ENCODE peak calls at places on chromosomes 12 and 14, in six cellular contexts. R is pancreas; W is keratinocyte; F is aorta; N is cardiac muscle cell; D is CD8-positive, alpha-beta T cell. C is an unnamed sample.

GRCh38 chr12:27123642-27124041 is 41.3 kb upstream of the C12orf71 start:
- DNase-seq in D (no peak), F (no peak), W (no peak), N (peak; percentile 38), R (no peak), C (peak; percentile 49)

GRCh38 chr14:54278087-54278486 is 118.7 kb upstream of the CDKN3 start:
- DNase-seq in R (no peak), D (no peak), F (no peak), W (no peak), N (peak; percentile 12), C (peak; percentile 47)

GRCh38 chr14:56002316-56002715 is 115.9 kb upstream of the PELI2 start:
- DNase-seq in F (no peak), R (no peak), D (no peak), W (no peak), N (no peak), C (no peak)

GRCh38 chr14:96039633-96040311 is 610 bp downstream of the C14orf132 start:
- DNase-seq in N (peak; percentile 40), D (peak; percentile 15), R (no peak), F (peak; percentile 54), W (no peak), C (no peak)

GRCh38 chr14:35331605-35332516 is 39.7 kb downstream of the PSMA6 start:
- DNase-seq in W (peak; percentile 50), F (no peak), R (peak; percentile 71), N (peak; percentile 32), D (no peak), C (peak; percentile 48)

GRCh38 chr14:55249423-55249822 is 21.8 kb upstream of the FBXO34 start:
- DNase-seq in N (peak; percentile 48), F (no peak), R (no peak), D (no peak), W (no peak), C (peak; percentile 29)

GRCh38 chr12:132179431-132180362 is 35.4 kb downstream of the NOC4L start:
- DNase-seq in R (no peak), W (no peak), F (no peak), D (no peak), N (no peak), C (no peak)

GRCh38 chr14:91755560-91755959 is 23.7 kb upstream of the CATSPERB start:
- DNase-seq in R (no peak), N (peak; percentile 59), D (no peak), F (no peak), W (peak; percentile 32), C (no peak)

GRCh38 chr14:71629765-71630502 is 302.3 kb upstream of the RGS6 start:
- DNase-seq in F (no peak), W (no peak), R (no peak), N (peak; percentile 22), D (no peak), C (no peak)

GRCh38 chr14:68137704-68138619 is 318.4 kb downstream of the RAD51B start:
- DNase-seq in R (peak; percentile 30), D (no peak), W (peak; percentile 97), F (peak; percentile 64), N (peak; percentile 89), C (peak; percentile 99)

GRCh38 chr14:37673439-37673838 is 78.0 kb downstream of the TTC6 start:
- DNase-seq in F (no peak), N (no peak), D (no peak), W (no peak), R (no peak), C (peak; percentile 88)

GRCh38 chr14:70754989-70755388 is 54.3 kb downstream of the MAP3K9 start:
- DNase-seq in W (peak; percentile 99), N (peak; percentile 2), R (peak; percentile 67), F (no peak), D (no peak), C (no peak)

GRCh38 chr12:19657401-19657800 is 218.1 kb downstream of the AEBP2 start:
- DNase-seq in W (no peak), D (no peak), N (no peak), R (no peak), F (no peak), C (no peak)

GRCh38 chr12:102879144-102879763 is 37.8 kb downstream of the PAH start:
- DNase-seq in R (no peak), N (peak; percentile 25), W (peak; percentile 44), D (no peak), F (peak; percentile 55), C (peak; percentile 54)

GRCh38 chr14:49634547-49635334 is at the start of gene DNAAF2:
- DNase-seq in D (peak; percentile 67), R (peak; percentile 77), F (peak; percentile 71), W (no peak), N (peak; percentile 80), C (peak; percentile 72)

GRCh38 chr14:69700609-69701008 is 66.3 kb upstream of the SRSF5 start:
- DNase-seq in F (no peak), R (no peak), D (no peak), W (no peak), N (no peak), C (no peak)

GRCh38 chr12:119412811-119413794 is 78.6 kb downstream of the CCDC60 start:
- DNase-seq in W (peak; percentile 19), D (no peak), R (peak; percentile 20), N (peak; percentile 79), F (peak; percentile 62), C (peak; percentile 39)

GRCh38 chr12:22738945-22739344 is 114.0 kb downstream of the ETNK1 start:
- DNase-seq in W (no peak), N (no peak), D (no peak), F (no peak), R (no peak), C (no peak)

GRCh38 chr14:61568572-61569011 is 126.7 kb upstream of the HIF1A start:
- DNase-seq in W (no peak), F (no peak), D (peak; percentile 70), R (peak; percentile 75), N (no peak), C (no peak)

GRCh38 chr14:68893566-68893965 is 85.5 kb downstream of the ACTN1 start:
- DNase-seq in R (no peak), N (no peak), D (no peak), F (peak; percentile 45), W (no peak), C (no peak)

GRCh38 chr14:68450391-68451120 is 342.3 kb downstream of the ZFP36L1 start:
- DNase-seq in W (no peak), N (no peak), F (no peak), R (no peak), D (no peak), C (no peak)

GRCh38 chr12:28090835-28091234 is 99.4 kb upstream of the CCDC91 start:
- DNase-seq in R (no peak), W (no peak), N (no peak), D (no peak), F (no peak), C (no peak)

GRCh38 chr14:100669468-100669867 is 57.2 kb upstream of the DLK1 start:
- DNase-seq in N (no peak), W (no peak), D (no peak), R (no peak), F (no peak), C (no peak)

GRCh38 chr12:71684081-71684480 is 1.8 kb upstream of the TMEM19 start:
- DNase-seq in N (no peak), W (no peak), R (no peak), D (no peak), F (no peak), C (no peak)

GRCh38 chr12:52495385-52495784 is 2.3 kb upstream of the KRT6A start:
- DNase-seq in W (peak; percentile 81), R (no peak), N (peak; percentile 52), D (no peak), F (no peak), C (no peak)

GRCh38 chr12:49750027-49750977 is 8.9 kb downstream of the TMBIM6 start:
- DNase-seq in F (no peak), W (no peak), D (peak; percentile 23), N (peak; percentile 76), R (no peak), C (no peak)

GRCh38 chr12:118259079-118259478 is 113.6 kb downstream of the TAOK3 start:
- DNase-seq in F (no peak), R (no peak), D (no peak), W (no peak), N (peak; percentile 5), C (peak; percentile 50)

GRCh38 chr14:95237121-95237876 is 80.0 kb upstream of the DICER1 start:
- DNase-seq in N (no peak), W (no peak), F (no peak), D (no peak), R (no peak), C (no peak)

GRCh38 chr12:92224685-92225331 is 79.2 kb upstream of the BTG1 start:
- DNase-seq in W (peak; percentile 26), R (no peak), D (no peak), F (no peak), N (no peak), C (no peak)

GRCh38 chr14:54342806-54343205 is 54.0 kb upstream of the CDKN3 start:
- DNase-seq in D (no peak), F (no peak), R (no peak), W (no peak), N (no peak), C (peak; percentile 18)

GRCh38 chr14:88599761-88600439 is 37.1 kb downstream of the ZC3H14 start:
- DNase-seq in W (no peak), N (no peak), D (no peak), R (no peak), F (no peak), C (no peak)

GRCh38 chr14:23632461-23633159 is 3.6 kb upstream of the DHRS2 start:
- DNase-seq in R (no peak), W (no peak), N (no peak), F (no peak), D (no peak), C (no peak)
- H3K27ac ChIP-seq in R (peak overlapping the region; percentile 87), W (no peak overlapping the region), N (no peak overlapping the region), F (no peak overlapping the region), D (no peak overlapping the region), C (no peak overlapping the region)

GRCh38 chr14:103869406-103870143 is 22.2 kb upstream of the PPP1R13B start:
- DNase-seq in N (no peak), F (no peak), R (no peak), W (no peak), D (no peak), C (no peak)
- H3K4me1 ChIP-seq in N (peaks cover 15% of the 10 kb centered on the region), F (no peaks in the 10 kb centered on the region), R (peaks cover 20% of the 10 kb centered on the region), W (peaks cover 41% of the 10 kb centered on the region), D (peaks cover 19% of the 10 kb centered on the region), C (peaks cover 10% of the 10 kb centered on the region)

GRCh38 chr12:68750506-68750905 is 4.5 kb downstream of the SLC35E3 start:
- DNase-seq in D (no peak), R (no peak), N (no peak), F (no peak), W (no peak), C (peak; percentile 53)
- H3K36me3 ChIP-seq in D (no peaks in the 10 kb centered on the region), R (no peaks in the 10 kb centered on the region), N (peaks cover 16% of the 10 kb centered on the region), F (peaks cover 2% of the 10 kb centered on the region), W (no peaks in the 10 kb centered on the region), C (peaks cover 44% of the 10 kb centered on the region)

GRCh38 chr14:102580552-102581110 is 11.8 kb upstream of the RCOR1 start:
- DNase-seq in D (no peak), W (no peak), N (no peak), R (no peak), F (no peak), C (no peak)
- H3K27ac ChIP-seq in D (no peak overlapping the region), W (no peak overlapping the region), N (no peak overlapping the region), R (no peak overlapping the region), F (no peak overlapping the region), C (peak overlapping the region; percentile 77)

GRCh38 chr12:116160196-116160595 is 117.3 kb downstream of the MED13L start:
- DNase-seq in N (no peak), D (no peak), F (no peak), W (peak; percentile 28), R (no peak), C (no peak)
- H3K4me1 ChIP-seq in N (peaks cover 63% of the 10 kb centered on the region), D (peaks cover 18% of the 10 kb centered on the region), F (peaks cover 7% of the 10 kb centered on the region), W (peaks cover 22% of the 10 kb centered on the region), R (peaks cover 57% of the 10 kb centered on the region), C (peaks cover 27% of the 10 kb centered on the region)